ENCODE peak calls at places on chromosomes 6 and 20, in eight cellular contexts. G, Z, L, I, W, A, B and E are unnamed samples.

GRCh38 chr6:129606664-129607063 is 103.3 kb downstream of the ARHGAP18 start:
- DNase-seq in G (no peak), Z (no peak), L (peak; percentile 33), I (no peak), W (no peak), A (no peak), B (no peak), E (no peak)

GRCh38 chr6:2850480-2851150 is 9.0 kb upstream of the SERPINB1 start:
- DNase-seq in G (no peak), Z (no peak), L (peak; percentile 86), I (no peak), W (no peak), A (no peak), B (no peak), E (no peak)

GRCh38 chr6:836276-836853 is 143.4 kb upstream of the EXOC2 start:
- DNase-seq in G (no peak), Z (no peak), L (no peak), I (no peak), W (no peak), A (no peak), B (peak; percentile 17), E (no peak)

GRCh38 chr20:60086936-60087562 is 128.8 kb downstream of the CDH26 start:
- DNase-seq in G (no peak), Z (no peak), L (no peak), I (no peak), W (no peak), A (no peak), B (no peak), E (no peak)

GRCh38 chr20:6583134-6583738 is 184.2 kb upstream of the BMP2 start:
- DNase-seq in G (peak; percentile 54), Z (peak; percentile 6), L (peak; percentile 83), I (no peak), W (peak; percentile 28), A (peak; percentile 7), B (peak; percentile 37), E (no peak)

GRCh38 chr6:156933201-156934053 is 156.2 kb downstream of the ARID1B start:
- DNase-seq in G (no peak), Z (no peak), L (no peak), I (no peak), W (no peak), A (no peak), B (no peak), E (no peak)

GRCh38 chr6:166721576-166721975 is 94.5 kb upstream of the RPS6KA2 start:
- DNase-seq in G (no peak), Z (no peak), L (no peak), I (no peak), W (peak; percentile 32), A (no peak), B (no peak), E (no peak)

GRCh38 chr6:38184041-38184779 is 364.7 kb downstream of the ZFAND3 start:
- DNase-seq in G (peak; percentile 47), Z (no peak), L (no peak), I (no peak), W (no peak), A (no peak), B (no peak), E (no peak)

GRCh38 chr6:42915737-42916136 is at the start of gene PTCRA:
- DNase-seq in G (no peak), Z (peak; percentile 47), L (no peak), I (peak; percentile 9), W (no peak), A (no peak), B (no peak), E (no peak)

GRCh38 chr6:111794300-111794699 is 79.0 kb downstream of the FYN start:
- DNase-seq in G (no peak), Z (no peak), L (no peak), I (no peak), W (no peak), A (no peak), B (no peak), E (no peak)

GRCh38 chr6:35449287-35449881 is 2.8 kb upstream of the FANCE start:
- DNase-seq in G (no peak), Z (peak; percentile 43), L (peak; percentile 78), I (peak; percentile 81), W (no peak), A (no peak), B (peak; percentile 79), E (no peak)

GRCh38 chr6:108902389-108902792 is 54.2 kb downstream of the ARMC2 start:
- DNase-seq in G (no peak), Z (no peak), L (peak; percentile 35), I (no peak), W (no peak), A (no peak), B (no peak), E (no peak)

GRCh38 chr6:106974999-106975698 is 620 bp upstream of the CD24 start:
- DNase-seq in G (peak; percentile 92), Z (no peak), L (peak; percentile 7), I (peak; percentile 39), W (peak; percentile 31), A (no peak), B (peak; percentile 18), E (no peak)

GRCh38 chr6:158589371-158589770 is 29.5 kb downstream of the TMEM181 start:
- DNase-seq in G (no peak), Z (no peak), L (no peak), I (no peak), W (no peak), A (no peak), B (no peak), E (no peak)

GRCh38 chr6:106799008-106799952 is 169.9 kb downstream of the QRSL1 start:
- DNase-seq in G (no peak), Z (peak; percentile 52), L (peak; percentile 38), I (no peak), W (no peak), A (no peak), B (peak; percentile 18), E (no peak)

GRCh38 chr6:56814308-56814707 is 140.6 kb upstream of the BEND6 start:
- DNase-seq in G (no peak), Z (no peak), L (no peak), I (no peak), W (no peak), A (no peak), B (no peak), E (no peak)
- H3K4me3 ChIP-seq in G (no peak overlapping the region), Z (no peak overlapping the region), L (no peak overlapping the region), I (no peak overlapping the region), W (no peak overlapping the region), A (no peak overlapping the region), B (no peak overlapping the region), E (no peak overlapping the region)

DNA sequence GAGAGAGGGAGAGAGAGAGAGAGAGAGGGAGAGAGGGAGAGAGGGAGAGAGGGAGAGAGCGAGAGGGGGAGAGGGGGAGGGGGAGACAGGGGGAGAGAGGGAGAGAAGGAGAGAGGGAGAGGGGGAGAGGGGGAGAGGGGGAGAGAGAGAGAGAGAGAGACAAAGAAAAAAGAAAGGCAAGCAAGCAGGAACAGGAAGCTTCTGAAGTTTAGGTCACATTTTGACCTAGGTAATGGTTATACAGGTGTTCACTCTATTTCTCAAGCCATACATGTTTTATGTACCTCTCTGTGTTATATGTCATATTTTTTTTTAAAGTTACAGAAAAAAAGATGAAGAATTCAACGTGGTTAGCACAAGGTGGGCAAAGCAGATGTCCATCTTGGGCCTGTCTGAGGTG is 9.4 kb downstream of the NHSL1 start:
- DNase-seq in G (no peak), Z (no peak), L (no peak), I (no peak), W (no peak), A (no peak), B (no peak), E (no peak)
- TF ChIP-seq CTCF in G (no peak), Z (no peak), L (no peak), I (no peak), W (no peak), A (no peak), B (no peak), E (no peak)

GRCh38 chr6:70411542-70411941 is 1.8 kb upstream of the FAM135A start:
- DNase-seq in G (no peak), Z (no peak), L (no peak), I (no peak), W (no peak), A (no peak), B (no peak), E (no peak)

GRCh38 chr6:70413829-70414494 is 654 bp downstream of the FAM135A start:
- DNase-seq in G (no peak), Z (peak; percentile 22), L (peak; percentile 16), I (no peak), W (no peak), A (no peak), B (peak; percentile 9), E (no peak)

GRCh38 chr6:70413114-70413828 is at the start of gene FAM135A:
- DNase-seq in G (peak; percentile 99), Z (peak; percentile 89), L (peak; percentile 99), I (peak; percentile 99), W (peak; percentile 97), A (peak; percentile 99), B (peak; percentile 76), E (peak; percentile 97)

GRCh38 chr6:70412797-70413113 is 553 bp upstream of the FAM135A start:
- DNase-seq in G (no peak), Z (no peak), L (no peak), I (peak; percentile 49), W (no peak), A (no peak), B (no peak), E (no peak)

GRCh38 chr6:70411948-70412796 is 1.1 kb upstream of the FAM135A start:
- DNase-seq in G (no peak), Z (no peak), L (no peak), I (no peak), W (no peak), A (no peak), B (no peak), E (no peak)
- H3K27ac ChIP-seq in G (peak overlapping the region; percentile 89), Z (peak overlapping the region; percentile 85), L (peak overlapping the region; percentile 82), I (peak overlapping the region; percentile 83), W (peak overlapping the region; percentile 88), A (peak overlapping the region; percentile 94), B (peak overlapping the region; percentile 94), E (peak overlapping the region; percentile 84)

GRCh38 chr20:20710847-20711315 is 1.6 kb downstream of the RALGAPA2 start:
- DNase-seq in G (no peak), Z (no peak), L (no peak), I (no peak), W (no peak), A (no peak), B (no peak), E (no peak)

GRCh38 chr20:20712004-20712473 is 405 bp downstream of the RALGAPA2 start:
- DNase-seq in G (no peak), Z (no peak), L (no peak), I (no peak), W (no peak), A (no peak), B (no peak), E (peak; percentile 80)

GRCh38 chr20:20711413-20711812 is 1.0 kb downstream of the RALGAPA2 start:
- DNase-seq in G (peak; percentile 77), Z (peak; percentile 9), L (no peak), I (no peak), W (no peak), A (no peak), B (no peak), E (no peak)

GRCh38 chr20:20712474-20713243 is at the start of gene RALGAPA2:
- DNase-seq in G (peak; percentile 99), Z (peak; percentile 96), L (peak; percentile 99), I (peak; percentile 89), W (peak; percentile 98), A (peak; percentile 96), B (peak; percentile 96), E (peak; percentile 99)

DNA sequence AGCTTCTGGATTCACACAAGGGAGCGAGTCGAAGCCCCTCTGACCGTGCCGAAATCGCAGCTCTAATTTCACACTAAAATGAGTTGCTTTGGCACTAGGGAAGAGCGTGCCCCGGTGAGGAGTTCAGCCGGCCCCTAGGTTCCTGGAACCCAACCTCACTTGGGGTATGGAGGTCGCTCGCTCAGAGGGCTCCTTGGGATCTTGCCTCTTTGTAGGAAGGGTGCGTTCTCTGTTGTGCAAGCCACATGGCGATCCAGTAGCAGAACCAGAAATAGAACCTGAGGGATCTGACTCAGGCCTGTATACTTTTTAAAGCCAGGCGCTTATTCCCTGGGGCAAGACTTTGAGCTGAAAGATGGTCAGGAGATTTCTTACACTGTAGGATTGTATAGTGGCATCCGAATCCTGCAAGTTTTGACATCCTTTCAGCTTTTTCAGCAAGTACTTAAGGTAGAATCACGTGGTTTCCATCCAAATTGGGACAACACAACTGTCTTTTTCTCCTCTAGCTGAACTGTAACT is 861 bp upstream of the RALGAPA2 start:
- DNase-seq in G (peak; percentile 89), Z (no peak), L (no peak), I (no peak), W (peak; percentile 14), A (no peak), B (no peak), E (no peak)
- H3K4me3 ChIP-seq in G (peak overlapping the region; percentile 80), Z (peak overlapping the region; percentile 94), L (peak overlapping the region; percentile 97), I (peak overlapping the region; percentile 70), W (peak overlapping the region; percentile 82), A (peak overlapping the region; percentile 66), B (peak overlapping the region; percentile 97), E (peak overlapping the region; percentile 95)